ENCODE peak calls at places on chromosomes 11 and 22, in six cellular contexts. D is NB4, H is cardiac fibroblast, K is ovary, B is fibroblast of pulmonary artery, T is AG10803. A is an unnamed sample.

GRCh38 chr11:70073188-70073817 is 4.8 kb upstream of the ANO1 start:
- DNase-seq in H (no peak), T (no peak), D (no peak), B (no peak), K (no peak), A (peak; percentile 45)

GRCh38 chr11:134950692-134951304 is 538.8 kb upstream of the B3GAT1 start:
- DNase-seq in T (peak; percentile 38), H (peak; percentile 33), K (no peak), B (peak; percentile 21), D (no peak), A (peak; percentile 62)

GRCh38 chr11:131418214-131418613 is 47.8 kb downstream of the NTM start:
- DNase-seq in D (no peak), B (no peak), T (no peak), H (no peak), K (no peak), A (no peak)

GRCh38 chr22:35477911-35478582 is 62.6 kb upstream of the RASD2 start:
- DNase-seq in T (peak; percentile 83), K (peak; percentile 68), H (peak; percentile 77), B (peak; percentile 73), D (peak; percentile 83), A (peak; percentile 64)

GRCh38 chr11:83192846-83193245 is 666 bp upstream of the ANKRD42 start:
- DNase-seq in K (no peak), B (peak; percentile 41), T (peak; percentile 51), D (no peak), H (peak; percentile 26), A (no peak)

GRCh38 chr22:32754413-32755041 is 47.0 kb upstream of the TIMP3 start:
- DNase-seq in B (peak; percentile 78), K (no peak), H (peak; percentile 73), D (no peak), T (peak; percentile 51), A (peak; percentile 38)

GRCh38 chr11:108754901-108755625 is 90.2 kb downstream of the DDX10 start:
- DNase-seq in H (peak; percentile 65), D (peak; percentile 19), T (peak; percentile 52), B (peak; percentile 42), K (no peak), A (peak; percentile 43)

GRCh38 chr11:119206512-119207299 is 567 bp downstream of the CBL start:
- DNase-seq in T (no peak), H (peak; percentile 21), K (peak; percentile 76), D (peak; percentile 73), B (no peak), A (no peak)

GRCh38 chr11:119100960-119101349 is 698 bp downstream of the DPAGT1 start:
- DNase-seq in H (no peak), T (no peak), B (no peak), K (no peak), D (no peak), A (no peak)

GRCh38 chr11:113376156-113376555 is 11.4 kb upstream of the ANKK1 start:
- DNase-seq in D (peak; percentile 23), B (peak; percentile 72), K (no peak), T (no peak), H (peak; percentile 58), A (no peak)

GRCh38 chr11:116641561-116642045 is 131.2 kb downstream of the BUD13 start:
- DNase-seq in K (peak; percentile 62), D (peak; percentile 42), B (peak; percentile 31), H (peak; percentile 34), T (peak; percentile 7), A (peak; percentile 2)

GRCh38 chr11:102347526-102348331 is 715 bp downstream of the BIRC2 start:
- DNase-seq in H (peak; percentile 48), B (peak; percentile 44), T (peak; percentile 30), K (no peak), D (peak; percentile 65), A (peak; percentile 50)

GRCh38 chr11:130066338-130066737 is 3.4 kb upstream of the APLP2 start:
- DNase-seq in D (no peak), H (no peak), B (no peak), T (no peak), K (no peak), A (no peak)

GRCh38 chr11:78646564-78647185 is 72.0 kb upstream of the NARS2 start:
- DNase-seq in T (peak; percentile 20), B (peak; percentile 51), H (peak; percentile 49), D (peak; percentile 50), K (no peak), A (peak; percentile 49)

GRCh38 chr11:102760355-102761035 is 19.9 kb downstream of the MMP10 start:
- DNase-seq in D (peak; percentile 60), H (peak; percentile 74), T (peak; percentile 97), K (no peak), B (peak; percentile 93), A (peak; percentile 94)

GRCh38 chr11:27610287-27610686 is 90.0 kb downstream of the BDNF start:
- DNase-seq in H (no peak), D (no peak), K (no peak), B (no peak), T (no peak), A (no peak)

GRCh38 chr11:75431533-75432525 is 1.2 kb downstream of the KLHL35 start:
- DNase-seq in H (no peak), K (no peak), T (no peak), D (no peak), B (no peak), A (no peak)

GRCh38 chr22:23457586-23457985 is 122.5 kb downstream of the IGLL1 start:
- DNase-seq in H (no peak), D (peak; percentile 18), B (no peak), K (no peak), T (no peak), A (no peak)

GRCh38 chr11:65590240-65590738 is 5.3 kb downstream of the KCNK7 start:
- DNase-seq in B (peak; percentile 45), H (peak; percentile 47), D (no peak), K (peak; percentile 85), T (no peak), A (no peak)

GRCh38 chr11:61714316-61714715 is 34.1 kb downstream of the DAGLA start:
- DNase-seq in D (no peak), B (no peak), H (no peak), K (no peak), T (no peak), A (no peak)

GRCh38 chr22:32852346-32853251 is 51.1 kb downstream of the TIMP3 start:
- DNase-seq in B (peak; percentile 57), H (peak; percentile 67), D (peak; percentile 19), T (no peak), K (peak; percentile 78), A (peak; percentile 57)

GRCh38 chr11:66858939-66859685 is 2.2 kb downstream of the LRFN4 start:
- DNase-seq in B (no peak), H (no peak), K (peak; percentile 43), D (no peak), T (no peak), A (no peak)

GRCh38 chr11:66858186-66858938 is 1.5 kb downstream of the LRFN4 start:
- DNase-seq in D (no peak), T (no peak), B (no peak), H (no peak), K (peak; percentile 48), A (no peak)

GRCh38 chr11:66857234-66857926 is 516 bp downstream of the LRFN4 start:
- DNase-seq in B (no peak), T (no peak), D (peak; percentile 57), K (peak; percentile 52), H (no peak), A (no peak)

GRCh38 chr11:66856496-66857233 is at the start of gene LRFN4:
- DNase-seq in B (no peak), D (no peak), K (no peak), T (no peak), H (no peak), A (no peak)

GRCh38 chr11:66857927-66858185 is 992 bp downstream of the LRFN4 start:
- DNase-seq in D (no peak), K (peak; percentile 56), B (no peak), H (no peak), T (no peak), A (no peak)
- H3K4me3 ChIP-seq in D (peak overlapping the region; percentile 76), K (no peak overlapping the region), B (peak overlapping the region; percentile 72), H (peak overlapping the region; percentile 68), T (peak overlapping the region; percentile 63), A (peak overlapping the region; percentile 68)

DNA sequence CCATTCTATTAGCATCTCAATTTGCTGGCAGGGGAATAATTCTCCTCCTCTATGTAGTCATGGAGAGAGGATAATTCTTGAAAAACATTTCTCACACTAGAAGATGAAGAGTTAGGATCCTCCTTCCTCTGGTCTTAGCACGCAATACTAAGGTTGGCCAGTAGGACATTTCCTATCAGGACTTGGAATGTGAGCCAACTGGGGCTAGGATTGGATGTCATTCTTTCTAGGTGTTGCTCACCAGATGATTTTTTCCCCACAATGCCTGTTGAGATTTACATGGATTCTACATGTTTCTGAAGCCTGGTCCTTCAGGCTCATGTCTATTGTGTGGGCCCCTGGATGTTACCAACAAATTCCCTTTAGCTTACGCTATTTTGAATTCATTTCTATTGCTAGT is 28.0 kb downstream of the SLN start:
- DNase-seq in H (no peak), T (no peak), K (no peak), D (peak; percentile 22), B (peak; percentile 17), A (no peak)
- TF ChIP-seq CTCF in H (peak; percentile 58), T (peak; percentile 48), K (no peak), D (peak; percentile 47), B (peak; percentile 48), A (peak; percentile 48)

GRCh38 chr11:2305862-2306823 is 4.3 kb downstream of the TSPAN32 start:
- DNase-seq in D (peak; percentile 51), T (peak; percentile 90), K (peak; percentile 93), B (peak; percentile 91), H (peak; percentile 96), A (peak; percentile 79)
- H3K4me3 ChIP-seq in D (peak overlapping the region; percentile 56), T (peak overlapping the region; percentile 29), K (no peak overlapping the region), B (peak overlapping the region; percentile 12), H (no peak overlapping the region), A (no peak overlapping the region)

GRCh38 chr22:19039796-19040580 is 82.2 kb downstream of the DGCR2 start:
- DNase-seq in T (no peak), H (no peak), D (no peak), K (peak; percentile 29), B (no peak), A (no peak)

GRCh38 chr22:19039448-19039780 is 82.8 kb downstream of the DGCR2 start:
- DNase-seq in B (no peak), D (no peak), K (no peak), T (no peak), H (no peak), A (no peak)

GRCh38 chr22:19037282-19038163 is 84.7 kb downstream of the DGCR2 start:
- DNase-seq in B (no peak), K (no peak), T (no peak), H (no peak), D (no peak), A (no peak)

GRCh38 chr22:19038164-19038546 is 84.1 kb downstream of the DGCR2 start:
- DNase-seq in H (no peak), B (no peak), T (no peak), K (no peak), D (no peak), A (no peak)

DNA sequence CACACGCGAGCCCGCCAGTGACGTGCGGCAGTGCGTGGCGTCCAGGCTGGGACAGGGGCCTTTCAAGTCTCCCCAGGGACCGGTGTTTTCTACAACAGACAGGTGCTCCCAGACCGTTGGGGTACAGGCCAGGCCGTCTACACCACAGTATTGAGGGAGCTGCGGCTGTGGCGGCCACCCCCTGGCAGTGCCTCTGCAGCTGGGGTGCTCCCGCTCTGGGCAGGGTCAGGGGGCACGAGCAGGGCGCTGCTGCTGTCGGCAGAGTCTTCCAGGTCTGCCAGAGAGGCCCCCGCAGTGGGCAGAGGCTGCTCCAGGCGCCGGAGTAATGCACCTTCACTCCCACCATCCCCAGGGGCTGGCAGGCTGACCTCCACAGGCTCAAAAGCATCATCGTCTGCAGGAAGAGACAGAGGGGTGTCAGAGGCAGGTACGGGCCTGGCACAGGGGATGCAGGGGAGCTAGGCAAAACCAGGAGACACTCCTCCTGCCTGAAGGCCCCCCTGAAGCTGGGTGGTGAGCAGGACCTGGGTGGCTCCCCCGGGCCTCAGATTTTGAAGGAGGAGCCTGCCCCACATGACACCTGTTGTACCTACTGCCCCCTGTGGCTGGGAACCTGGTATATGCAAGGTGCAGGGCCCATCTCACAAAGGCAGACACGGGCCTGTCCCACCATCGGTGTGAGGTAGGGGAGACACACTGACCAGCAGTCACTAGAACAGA is 83.3 kb downstream of the DGCR2 start:
- DNase-seq in T (no peak), K (peak; percentile 31), D (no peak), H (no peak), B (no peak), A (no peak)
- TF ChIP-seq CTCF in T (no peak), K (no peak), D (no peak), H (no peak), B (no peak), A (no peak)

A was measured in astrocyte of the spinal cord.